ENCODE peak calls at places on chromosomes 5 and 9, in seven cellular contexts. G is mesenchymal stem cell, Z is H9, M is trophoblast cell, H is IMR-90, S is mesendoderm, X is H1. A is an unnamed sample. For H3K4me1, the result is how much of the 10 kb centered on the place peaks cover.

GRCh38 chr5:181142054-181142453 is 5.3 kb upstream of the OR2V2 start:
- DNase-seq in G (no peak), Z (no peak), M (no peak), H (no peak), S (no peak), X (no peak), A (no peak)

GRCh38 chr9:34651876-34652602 is at the start of gene IL11RA:
- DNase-seq in G (peak), Z (peak), M (peak), H (peak), S (peak), X (peak), A (peak)

GRCh38 chr5:139551490-139551889 is 9.6 kb upstream of the UBE2D2 start:
- DNase-seq in G (no peak), Z (no peak), M (no peak), H (no peak), S (no peak), X (no peak), A (no peak)

GRCh38 chr5:172872997-172873491 is 39.0 kb downstream of the ERGIC1 start:
- DNase-seq in G (peak), Z (no peak), M (no peak), H (peak), S (no peak), X (no peak), A (no peak)

GRCh38 chr5:113713051-113713450 is 199.6 kb downstream of the YTHDC2 start:
- DNase-seq in G (peak), Z (no peak), M (no peak), H (no peak), S (no peak), X (no peak), A (no peak)

GRCh38 chr9:135039916-135040645 is 47.4 kb upstream of the OLFM1 start:
- DNase-seq in G (no peak), Z (no peak), M (no peak), H (no peak), S (no peak), X (no peak), A (no peak)

GRCh38 chr5:76790632-76791290 is 28.1 kb upstream of the F2RL1 start:
- DNase-seq in G (peak), Z (no peak), M (no peak), H (peak), S (peak), X (no peak), A (no peak)

GRCh38 chr5:121668635-121669034 is 183.0 kb upstream of the FTMT start:
- DNase-seq in G (peak), Z (no peak), M (no peak), H (no peak), S (peak), X (no peak), A (no peak)

GRCh38 chr9:71830929-71831328 is 62.6 kb upstream of the CEMIP2 start:
- DNase-seq in G (no peak), Z (no peak), M (no peak), H (no peak), S (no peak), X (no peak), A (no peak)

GRCh38 chr5:161286066-161286655 is 260.4 kb downstream of the GABRB2 start:
- DNase-seq in G (no peak), Z (no peak), M (no peak), H (no peak), S (no peak), X (no peak), A (no peak)

GRCh38 chr5:169116961-169117461 is 183.9 kb downstream of the SLIT3 start:
- DNase-seq in G (no peak), Z (peak), M (no peak), H (no peak), S (peak), X (peak), A (no peak)

GRCh38 chr9:116843863-116844620 is 156.9 kb downstream of the TRIM32 start:
- DNase-seq in G (no peak), Z (no peak), M (no peak), H (no peak), S (no peak), X (no peak), A (no peak)

GRCh38 chr9:70263421-70263820 is 4.6 kb downstream of the SMC5 start:
- DNase-seq in G (peak), Z (no peak), M (no peak), H (peak), S (no peak), X (no peak), A (no peak)

GRCh38 chr5:80754900-80755299 is 100.1 kb upstream of the DHFR start:
- DNase-seq in G (peak), Z (no peak), M (no peak), H (peak), S (no peak), X (no peak), A (peak)

GRCh38 chr9:130343445-130343918 is 77.9 kb downstream of the HMCN2 start:
- DNase-seq in G (no peak), Z (peak), M (no peak), H (no peak), S (peak), X (no peak), A (peak)

GRCh38 chr9:125401317-125401716 is 139.7 kb downstream of the GAPVD1 start:
- DNase-seq in G (no peak), Z (peak), M (no peak), H (peak), S (no peak), X (no peak), A (no peak)

GRCh38 chr9:125889524-125890473 is 142.6 kb downstream of the PBX3 start:
- DNase-seq in G (peak), Z (peak), M (no peak), H (peak), S (peak), X (no peak), A (peak)

GRCh38 chr5:5335708-5336211 is 86.7 kb upstream of the ICE1 start:
- DNase-seq in G (peak), Z (no peak), M (no peak), H (peak), S (peak), X (no peak), A (no peak)

GRCh38 chr5:136769900-136770684 is 404.7 kb upstream of the TRPC7 start:
- DNase-seq in G (peak), Z (peak), M (peak), H (peak), S (peak), X (peak), A (peak)

GRCh38 chr9:78971505-78971904 is 600.3 kb upstream of the TLE4 start:
- DNase-seq in G (no peak), Z (no peak), M (no peak), H (no peak), S (peak), X (no peak), A (no peak)

GRCh38 chr5:147234098-147234824 is 565 bp upstream of the STK32A start:
- DNase-seq in G (no peak), Z (no peak), M (no peak), H (no peak), S (no peak), X (no peak), A (no peak)

GRCh38 chr5:132688536-132689409 is 15.0 kb downstream of the IL4 start:
- DNase-seq in G (no peak), Z (no peak), M (no peak), H (peak), S (no peak), X (no peak), A (no peak)

GRCh38 chr5:138234651-138235050 is 21.5 kb upstream of the CDC23 start:
- DNase-seq in G (no peak), Z (no peak), M (no peak), H (no peak), S (no peak), X (no peak), A (no peak)

GRCh38 chr5:103525366-103525765 is 37.2 kb downstream of the NUDT12 start:
- DNase-seq in G (no peak), Z (no peak), M (no peak), H (no peak), S (no peak), X (no peak), A (no peak)

GRCh38 chr5:103526164-103526915 is 36.2 kb downstream of the NUDT12 start:
- DNase-seq in G (no peak), Z (no peak), M (no peak), H (no peak), S (no peak), X (no peak), A (no peak)

GRCh38 chr5:103523319-103523718 is 39.3 kb downstream of the NUDT12 start:
- DNase-seq in G (no peak), Z (no peak), M (peak), H (no peak), S (no peak), X (no peak), A (no peak)

GRCh38 chr5:103519550-103519949 is 43.0 kb downstream of the NUDT12 start:
- DNase-seq in G (no peak), Z (peak), M (no peak), H (peak), S (peak), X (no peak), A (no peak)

DNA sequence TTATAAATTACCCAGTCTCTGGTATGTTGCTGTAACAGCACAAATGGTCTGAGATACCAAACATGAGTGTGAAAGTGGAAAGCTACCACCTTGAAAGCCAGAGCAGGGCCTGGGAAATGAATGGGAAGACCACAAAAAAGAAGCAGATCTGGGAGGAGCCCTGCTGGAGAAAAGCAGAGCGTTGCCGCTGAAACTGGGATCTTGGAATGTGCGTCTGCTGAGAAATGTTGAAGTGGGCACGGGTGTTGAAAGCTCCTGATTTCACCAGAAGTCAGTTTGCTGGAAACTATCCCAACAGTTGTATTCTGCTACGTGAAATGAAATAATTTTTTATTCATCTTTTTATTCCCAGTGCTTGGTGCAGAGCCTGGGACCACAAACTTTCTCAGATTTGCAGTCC is 40.0 kb downstream of the NUDT12 start:
- DNase-seq in G (peak), Z (no peak), M (no peak), H (no peak), S (peak), X (no peak), A (no peak)
- H3K27ac ChIP-seq in G (no peak), Z (no peak), M (peak), H (no peak), S (no peak), X (no peak), A (no peak)

GRCh38 chr5:119478781-119479180 is 26.5 kb downstream of the HSD17B4 start:
- DNase-seq in G (no peak), Z (no peak), M (peak), H (peak), S (peak), X (no peak), A (no peak)
- H3K23ac ChIP-seq in G (no peak), Z (no peak), M (no peak), H (no peak), S (no peak), X (no peak), A (no peak)

DNA sequence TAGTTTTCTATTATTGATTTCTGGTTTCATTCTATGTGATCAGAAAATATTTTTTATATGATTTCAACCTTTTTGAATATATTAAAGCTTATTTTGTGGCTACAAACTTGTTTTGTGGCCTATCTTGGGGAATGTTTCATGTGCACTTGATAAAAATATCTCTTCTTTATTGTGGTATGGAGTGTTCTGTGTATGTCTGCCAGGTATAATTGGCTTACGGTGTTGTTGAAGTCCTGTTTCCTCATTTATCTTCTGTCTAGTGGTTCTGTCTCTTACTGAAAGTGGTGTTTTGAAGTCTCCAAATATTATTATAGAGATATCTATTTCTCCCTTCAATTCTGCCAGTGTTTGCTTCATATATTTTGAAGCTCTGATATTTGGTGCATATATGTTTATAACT is 9.6 kb downstream of the CARD19 start:
- DNase-seq in G (no peak), Z (no peak), M (no peak), H (no peak), S (no peak), X (no peak), A (no peak)
- H3K4me1 ChIP-seq in G (under half), Z (under half), M (under half), H (under half), S (under half), X (under half), A (under half)

GRCh38 chr5:176887252-176887849 is 11.8 kb downstream of the HK3 start:
- DNase-seq in G (no peak), Z (peak), M (no peak), H (no peak), S (no peak), X (no peak), A (no peak)

GRCh38 chr5:176886336-176887251 is 12.6 kb downstream of the HK3 start:
- DNase-seq in G (no peak), Z (no peak), M (no peak), H (no peak), S (no peak), X (no peak), A (no peak)

GRCh38 chr5:176888865-176889165 is 10.3 kb downstream of the HK3 start:
- DNase-seq in G (no peak), Z (no peak), M (no peak), H (no peak), S (no peak), X (no peak), A (no peak)

GRCh38 chr5:176889321-176890280 is 9.5 kb downstream of the HK3 start:
- DNase-seq in G (no peak), Z (no peak), M (no peak), H (no peak), S (no peak), X (no peak), A (no peak)

DNA sequence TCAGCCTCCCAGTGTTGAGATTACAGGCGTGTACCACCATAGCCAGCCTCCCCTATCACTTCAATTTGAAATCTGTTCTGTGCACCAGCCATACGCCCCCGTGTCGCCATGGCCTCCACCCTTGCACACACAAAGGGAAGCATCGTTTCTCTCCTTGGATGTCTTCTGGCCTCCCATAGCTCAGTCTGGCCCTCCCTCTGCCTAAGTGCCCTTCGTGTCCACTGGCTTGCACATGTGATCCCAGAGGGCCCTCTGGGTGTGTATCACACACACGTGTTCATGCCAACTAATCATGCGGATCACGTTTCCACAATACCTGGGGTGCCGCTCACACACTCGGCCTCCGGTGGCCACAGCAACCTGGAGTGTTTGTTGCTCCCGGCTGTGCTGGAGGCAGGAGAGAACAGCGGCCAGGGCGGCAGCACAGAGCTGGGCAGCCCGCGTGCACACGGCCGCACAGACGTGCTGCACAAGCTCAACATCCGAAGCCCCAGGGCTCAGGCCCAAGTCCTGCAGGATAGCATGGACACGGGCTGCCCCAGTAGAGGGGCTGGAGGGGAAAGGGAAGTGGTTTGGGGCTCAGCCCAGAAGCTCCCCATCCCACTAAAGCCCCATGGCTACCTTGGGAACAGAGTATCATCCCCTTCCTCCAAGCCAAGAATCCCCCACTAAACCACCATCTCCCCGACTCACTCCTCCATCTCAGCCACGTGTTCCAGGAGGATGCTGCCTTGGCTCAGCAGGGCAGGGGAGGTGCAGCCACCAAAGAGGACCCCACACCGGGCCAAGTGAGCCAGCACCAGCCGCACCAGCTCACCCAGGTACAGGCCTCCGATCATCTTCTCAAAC is 10.9 kb downstream of the HK3 start:
- DNase-seq in G (no peak), Z (peak), M (no peak), H (no peak), S (no peak), X (no peak), A (no peak)
- H3K27ac ChIP-seq in G (no peak), Z (no peak), M (no peak), H (no peak), S (no peak), X (no peak), A (no peak)

A was measured in neuronal stem cell.